ENCODE peak calls at places on chromosome 10, in seven cellular contexts. W is mammary epithelial cell, E is left lung, L is AG04450, N is PC-3, V is heart right ventricle, A is neuronal stem cell. C is an unnamed sample. For H3K9me3, the result is how much of the 10 kb centered on the place peaks cover.

GRCh38 chr10:69968830-69969229 is 83.8 kb upstream of the MACROH2A2 start:
- DNase-seq in N (peak), L (no peak), V (no peak), E (no peak), A (no peak), W (peak), C (peak)

GRCh38 chr10:120948889-120949382 is 97.8 kb downstream of the WDR11 start:
- DNase-seq in N (peak), A (peak), W (peak), L (peak), E (peak), V (peak), C (peak)

GRCh38 chr10:98097611-98098010 is 36.8 kb upstream of the R3HCC1L start:
- DNase-seq in N (no peak), V (no peak), E (no peak), A (no peak), W (no peak), L (no peak), C (no peak)

GRCh38 chr10:59176241-59177030 is at the start of gene PHYHIPL:
- DNase-seq in N (no peak), L (no peak), V (no peak), A (peak), W (peak), E (no peak), C (peak)

GRCh38 chr10:67775274-67775673 is 62.7 kb downstream of the DNAJC12 start:
- DNase-seq in L (no peak), V (no peak), E (no peak), N (peak), A (no peak), W (no peak), C (no peak)

GRCh38 chr10:111103196-111103595 is 26.4 kb downstream of the ADRA2A start:
- DNase-seq in E (no peak), A (no peak), L (no peak), V (no peak), N (no peak), W (no peak), C (no peak)

GRCh38 chr10:5423774-5424173 is 11.4 kb downstream of the NET1 start:
- DNase-seq in L (no peak), A (no peak), E (no peak), N (no peak), W (no peak), V (no peak), C (no peak)

GRCh38 chr10:110275140-110275729 is 29.5 kb downstream of the SMNDC1 start:
- DNase-seq in N (no peak), E (no peak), V (no peak), L (no peak), A (no peak), W (no peak), C (peak)

GRCh38 chr10:48907730-48908129 is 31.9 kb downstream of the LRRC18 start:
- DNase-seq in V (no peak), L (no peak), N (no peak), W (no peak), A (no peak), E (no peak), C (no peak)

GRCh38 chr10:52129410-52130178 is 184.5 kb upstream of the DKK1 start:
- DNase-seq in L (no peak), A (no peak), W (no peak), V (no peak), N (no peak), E (no peak), C (no peak)

GRCh38 chr10:13271552-13272163 is 28.2 kb downstream of the PHYH start:
- DNase-seq in N (peak), W (no peak), E (no peak), L (no peak), V (peak), A (no peak), C (peak)

GRCh38 chr10:116606061-116606483 is 14.7 kb upstream of the PNLIPRP2 start:
- DNase-seq in V (no peak), W (no peak), A (no peak), E (no peak), L (no peak), N (no peak), C (no peak)

GRCh38 chr10:116611153-116611545 is 9.6 kb upstream of the PNLIPRP2 start:
- DNase-seq in V (no peak), A (no peak), E (no peak), N (no peak), L (no peak), W (no peak), C (no peak)

GRCh38 chr10:116610443-116611152 is 10.2 kb upstream of the PNLIPRP2 start:
- DNase-seq in N (no peak), A (no peak), E (no peak), W (no peak), L (no peak), V (no peak), C (no peak)

GRCh38 chr10:116607336-116607735 is 13.4 kb upstream of the PNLIPRP2 start:
- DNase-seq in N (no peak), V (no peak), E (no peak), L (no peak), A (no peak), W (no peak), C (no peak)

DNA sequence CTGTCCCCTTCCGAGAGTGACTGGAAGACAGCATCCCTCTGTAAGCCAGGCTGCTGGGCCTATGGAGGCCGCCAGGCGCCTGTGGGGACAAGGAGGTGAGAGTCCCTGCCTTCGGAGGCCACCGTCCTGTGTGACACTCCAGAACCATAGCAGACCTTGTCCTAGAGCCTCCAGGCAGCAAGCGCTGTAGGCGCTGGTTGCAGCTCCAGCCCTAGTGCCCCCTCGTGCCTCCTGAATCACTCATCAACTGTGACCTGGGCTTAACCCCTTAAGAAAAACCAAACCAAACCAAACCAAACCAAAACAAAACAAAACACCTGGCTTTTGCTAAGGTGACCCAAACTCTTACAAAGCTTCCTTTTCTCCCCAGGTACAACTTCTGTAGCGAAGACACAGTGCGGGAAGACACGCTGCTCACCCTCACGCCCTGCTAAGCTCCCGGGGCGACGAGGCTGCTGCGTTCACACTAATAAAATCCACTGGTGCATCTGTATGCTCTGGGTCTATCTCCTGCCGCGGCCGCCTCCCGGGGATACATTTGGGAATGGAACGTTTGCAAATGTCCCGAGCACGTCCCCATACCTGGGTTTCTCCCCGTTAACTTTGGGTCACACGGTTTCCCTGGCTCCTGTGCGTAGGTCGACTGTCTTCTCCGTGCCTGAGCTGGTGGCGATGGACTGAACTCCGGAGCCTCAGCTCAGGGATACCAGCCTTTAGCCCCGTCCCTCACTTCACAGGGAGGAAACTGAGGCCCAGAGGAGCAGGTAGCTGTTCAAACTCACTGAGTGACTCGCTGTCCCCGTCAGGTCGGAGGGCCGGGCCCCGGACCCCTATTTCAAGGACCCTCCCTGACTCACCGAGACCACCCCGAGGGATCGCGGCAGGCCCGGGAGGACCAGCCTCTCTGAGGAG is 11.8 kb upstream of the PNLIPRP2 start:
- DNase-seq in L (no peak), A (no peak), V (no peak), N (no peak), E (no peak), W (no peak), C (no peak)
- H3K4me3 ChIP-seq in L (no peak), A (peak), V (peak), N (no peak), E (peak), W (no peak), C (peak)

GRCh38 chr10:125153693-125154490 is 6.5 kb downstream of the CTBP2 start:
- DNase-seq in N (peak), V (no peak), W (no peak), A (no peak), L (no peak), E (no peak), C (no peak)
- H3K27ac ChIP-seq in N (peak), V (peak), W (peak), A (no peak), L (peak), E (peak), C (peak)

GRCh38 chr10:112785089-112785488 is 165.0 kb upstream of the TCF7L2 start:
- DNase-seq in V (no peak), L (no peak), A (no peak), N (no peak), E (no peak), W (no peak), C (no peak)
- H3K9me3 ChIP-seq in V (under half), L (under half), A (under half), N (under half), E (under half), W (under half), C (under half)

GRCh38 chr10:93481213-93481930 is 762 bp downstream of the MYOF start:
- DNase-seq in A (no peak), V (no peak), L (no peak), N (peak), W (peak), E (no peak), C (no peak)
- H3K4me3 ChIP-seq in A (no peak), V (peak), L (peak), N (peak), W (peak), E (peak), C (no peak)